ENCODE peak calls at places on chromosomes 12 and 14, in ten cellular contexts. H is Karpas-422; K is effector memory CD4-positive, alpha-beta T cell; E is stomach; Q is stimulated activated CD4-positive, alpha-beta T cell treated with anti-CD3 and anti-CD28 coated beads, Interleukin-4, amount 100 ng/mL, for 1 hour; M is NCI-H69; U is WTC11; X is GM03348; B is fibroblast of villous mesenchyme; C is breast epithelium. S is an unnamed sample.

GRCh38 chr12:58583541-58583940 is 336.8 kb downstream of the LRIG3 start:
- DNase-seq in U (no peak), H (no peak), E (no peak), B (peak; percentile 61), C (no peak), Q (no peak), K (no peak), M (no peak), X (peak; percentile 27), S (no peak)

GRCh38 chr14:104930526-104931322 is 6.0 kb downstream of the PLD4 start:
- DNase-seq in B (no peak), C (no peak), K (no peak), U (peak; percentile 9), Q (no peak), X (no peak), M (no peak), E (no peak), H (no peak), S (no peak)

GRCh38 chr14:68137704-68138619 is 318.4 kb downstream of the RAD51B start:
- DNase-seq in X (peak; percentile 84), B (peak; percentile 91), U (peak; percentile 70), K (no peak), C (peak; percentile 76), E (peak; percentile 32), Q (no peak), H (no peak), M (peak; percentile 97), S (peak; percentile 17)

GRCh38 chr12:130070017-130070653 is 92.1 kb upstream of the FZD10 start:
- DNase-seq in Q (no peak), K (no peak), H (no peak), U (no peak), B (no peak), E (no peak), M (no peak), C (peak; percentile 42), X (no peak), S (peak; percentile 15)

GRCh38 chr12:6047249-6048227 is 76.9 kb downstream of the VWF start:
- DNase-seq in B (peak; percentile 67), C (no peak), K (no peak), H (no peak), X (peak; percentile 81), U (no peak), M (peak; percentile 11), E (no peak), Q (no peak), S (no peak)

GRCh38 chr12:90250041-90250440 is 541.4 kb upstream of the ATP2B1 start:
- DNase-seq in U (no peak), Q (no peak), K (no peak), C (peak; percentile 47), B (no peak), M (no peak), X (no peak), E (no peak), H (no peak), S (no peak)

GRCh38 chr12:20415641-20416040 is 47.3 kb downstream of the PDE3A start:
- DNase-seq in M (no peak), K (no peak), E (no peak), B (no peak), H (no peak), X (no peak), Q (no peak), U (no peak), C (no peak), S (no peak)

GRCh38 chr12:75366629-75367028 is 24.3 kb upstream of the GLIPR1L2 start:
- DNase-seq in X (no peak), E (no peak), Q (no peak), U (no peak), H (no peak), M (no peak), C (no peak), K (no peak), B (no peak), S (no peak)

GRCh38 chr14:105581551-105582341 is 55.4 kb downstream of the TMEM121 start:
- DNase-seq in M (no peak), X (no peak), U (no peak), C (no peak), E (no peak), B (no peak), Q (no peak), K (no peak), H (peak; percentile 79), S (no peak)

GRCh38 chr12:118327381-118327780 is 45.3 kb downstream of the TAOK3 start:
- DNase-seq in X (no peak), E (no peak), U (no peak), C (no peak), M (no peak), B (no peak), H (no peak), K (no peak), Q (no peak), S (no peak)

GRCh38 chr12:124387510-124387855 is 92.6 kb downstream of the RFLNA start:
- DNase-seq in B (peak; percentile 48), E (peak; percentile 82), X (no peak), H (no peak), K (no peak), Q (no peak), C (no peak), U (no peak), M (no peak), S (no peak)

GRCh38 chr12:91432079-91432478 is 249.5 kb upstream of the DCN start:
- DNase-seq in K (no peak), X (no peak), E (no peak), M (no peak), Q (no peak), C (no peak), B (peak; percentile 80), H (peak; percentile 21), U (no peak), S (no peak)

GRCh38 chr12:122111070-122111750 is 32.7 kb downstream of the MLXIP start:
- DNase-seq in K (no peak), X (no peak), E (no peak), H (no peak), M (peak; percentile 94), Q (no peak), C (no peak), U (no peak), B (no peak), S (no peak)

GRCh38 chr12:5665615-5666014 is 233.7 kb downstream of the NTF3 start:
- DNase-seq in K (no peak), Q (no peak), C (no peak), M (no peak), B (no peak), U (no peak), X (peak; percentile 81), H (no peak), E (no peak), S (no peak)

GRCh38 chr14:80390911-80391310 is 179.6 kb upstream of the DIO2 start:
- DNase-seq in C (no peak), B (peak; percentile 3), H (no peak), U (no peak), E (no peak), X (peak; percentile 8), Q (no peak), K (no peak), M (peak; percentile 21), S (no peak)

GRCh38 chr14:59474172-59474571 is 9.0 kb upstream of the GPR135 start:
- DNase-seq in M (no peak), K (no peak), Q (no peak), E (no peak), H (no peak), U (no peak), X (no peak), C (no peak), B (no peak), S (no peak)

GRCh38 chr12:75505706-75506312 is 5.6 kb downstream of the KRR1 start:
- DNase-seq in C (no peak), K (no peak), H (peak; percentile 71), E (no peak), B (peak; percentile 60), X (no peak), Q (no peak), M (peak; percentile 12), U (no peak), S (peak; percentile 59)

GRCh38 chr14:93013368-93013719 is 90.4 kb downstream of the CHGA start:
- DNase-seq in E (no peak), M (peak; percentile 25), K (no peak), U (no peak), H (no peak), C (no peak), Q (no peak), X (peak; percentile 94), B (no peak), S (peak; percentile 43)

GRCh38 chr12:53308276-53308675 is 8.8 kb downstream of the MYG1 start:
- DNase-seq in X (no peak), H (no peak), E (no peak), U (no peak), K (no peak), C (no peak), M (no peak), B (no peak), Q (no peak), S (no peak)

GRCh38 chr14:102096569-102097188 is 9.8 kb upstream of the HSP90AA1 start:
- DNase-seq in B (peak; percentile 80), X (peak; percentile 87), K (peak; percentile 44), E (peak; percentile 91), Q (peak; percentile 74), M (peak; percentile 86), U (peak; percentile 87), H (peak; percentile 87), C (peak; percentile 83), S (peak; percentile 73)

GRCh38 chr14:79809849-79810612 is 401.3 kb downstream of the DIO2 start:
- DNase-seq in Q (no peak), X (peak; percentile 6), E (no peak), K (no peak), B (peak; percentile 36), U (no peak), M (peak; percentile 92), C (no peak), H (peak; percentile 80), S (peak; percentile 13)

GRCh38 chr14:19775587-19775986 is 2.3 kb downstream of the OR4M1 start:
- DNase-seq in U (no peak), X (no peak), Q (no peak), C (no peak), M (no peak), E (no peak), B (no peak), H (no peak), K (no peak), S (no peak)

GRCh38 chr12:50536831-50537537 is 32.2 kb downstream of the DIP2B start:
- DNase-seq in M (peak; percentile 51), K (no peak), U (no peak), H (no peak), C (no peak), E (no peak), Q (no peak), X (no peak), B (no peak), S (no peak)

GRCh38 chr14:61553730-61554641 is 141.3 kb upstream of the HIF1A start:
- DNase-seq in C (no peak), H (no peak), M (peak; percentile 48), B (peak; percentile 98), X (peak; percentile 86), Q (no peak), E (no peak), U (no peak), K (no peak), S (peak; percentile 45)

GRCh38 chr12:49428652-49429549 is 61.6 kb downstream of the SPATS2 start:
- DNase-seq in B (peak; percentile 72), K (no peak), E (no peak), X (peak; percentile 79), Q (no peak), M (peak; percentile 84), U (no peak), H (no peak), C (no peak), S (peak; percentile 86)

GRCh38 chr14:32635103-32635719 is 303.5 kb upstream of the NPAS3 start:
- DNase-seq in M (peak; percentile 6), E (no peak), H (no peak), B (peak; percentile 71), Q (no peak), X (peak; percentile 28), U (no peak), C (no peak), K (no peak), S (no peak)